ENCODE peak calls at places on chromosomes 2 and 18, in six cellular contexts. B is mucosa of descending colon, N is mesothelial cell of epicardium, G is astrocyte of the spinal cord, F is brain microvascular endothelial cell, L is GM23338. Q is an unnamed sample.
A peak's percentile ranks its signal among the peaks of the same experiment; 100 is the strongest.

GRCh38 chr2:236889081-236889780 is 196.5 kb upstream of the COPS8 start:
- DNase-seq in G (no peak), N (no peak), B (no peak), F (peak; percentile 10), L (no peak), Q (no peak)

GRCh38 chr2:98468621-98469236 is 24.1 kb downstream of the INPP4A start:
- DNase-seq in N (no peak), G (peak; percentile 10), F (no peak), B (no peak), L (no peak), Q (no peak)

GRCh38 chr2:128746356-128746755 is 427.7 kb upstream of the HS6ST1 start:
- DNase-seq in F (peak; percentile 100), L (no peak), B (no peak), G (peak; percentile 97), N (peak; percentile 65), Q (no peak)

GRCh38 chr2:36731941-36732700 is 35.6 kb downstream of the VIT start:
- DNase-seq in B (no peak), F (no peak), N (no peak), L (no peak), G (no peak), Q (no peak)

GRCh38 chr2:175017618-175018414 is 12.6 kb upstream of the CHN1 start:
- DNase-seq in N (no peak), G (no peak), L (no peak), F (no peak), B (no peak), Q (no peak)

GRCh38 chr18:55466789-55467188 is 121.2 kb downstream of the TCF4 start:
- DNase-seq in F (no peak), B (no peak), L (peak; percentile 28), N (no peak), G (no peak), Q (no peak)

GRCh38 chr2:39513641-39514094 is 76.6 kb upstream of the MAP4K3 start:
- DNase-seq in G (peak; percentile 96), L (peak; percentile 79), B (no peak), F (peak; percentile 97), N (no peak), Q (peak; percentile 59)

GRCh38 chr2:71476495-71476894 is 23.1 kb downstream of the DYSF start:
- DNase-seq in L (no peak), G (no peak), F (no peak), B (no peak), N (no peak), Q (no peak)

GRCh38 chr18:47422524-47422923 is 171.1 kb upstream of the SKOR2 start:
- DNase-seq in G (no peak), F (no peak), L (peak; percentile 51), N (no peak), B (no peak), Q (no peak)

GRCh38 chr18:36025025-36025424 is 42.3 kb downstream of the RPRD1A start:
- DNase-seq in B (no peak), F (no peak), G (no peak), N (no peak), L (no peak), Q (no peak)

GRCh38 chr2:146602383-146602782 is 1242.4 kb upstream of the ACVR2A start:
- DNase-seq in B (no peak), L (no peak), F (peak; percentile 23), N (no peak), G (peak; percentile 22), Q (no peak)

GRCh38 chr18:80159713-80160636 is 50.9 kb downstream of the ADNP2 start:
- DNase-seq in F (no peak), L (peak; percentile 81), N (no peak), B (no peak), G (no peak), Q (peak; percentile 81)

GRCh38 chr2:46377666-46378560 is 80.7 kb downstream of the EPAS1 start:
- DNase-seq in N (no peak), G (no peak), L (no peak), B (no peak), F (no peak), Q (no peak)

GRCh38 chr2:42754776-42755140 is 9.2 kb downstream of the OXER1 start:
- DNase-seq in L (no peak), B (peak; percentile 36), F (no peak), N (no peak), G (no peak), Q (no peak)

GRCh38 chr2:169965495-169965894 is 138.2 kb downstream of the UBR3 start:
- DNase-seq in N (no peak), B (no peak), F (peak; percentile 37), L (no peak), G (no peak), Q (no peak)

GRCh38 chr2:154673694-154674093 is 24.8 kb upstream of the KCNJ3 start:
- DNase-seq in L (no peak), N (no peak), G (no peak), B (no peak), F (no peak), Q (no peak)

GRCh38 chr2:69088471-69088870 is 75.5 kb downstream of the ANTXR1 start:
- DNase-seq in N (no peak), G (no peak), F (no peak), L (no peak), B (no peak), Q (no peak)

GRCh38 chr18:22585333-22585732 is 167.6 kb upstream of the CTAGE1 start:
- DNase-seq in B (no peak), N (no peak), F (no peak), L (no peak), G (no peak), Q (no peak)

GRCh38 chr2:105432749-105433148 is 33.9 kb upstream of the FHL2 start:
- DNase-seq in L (no peak), B (no peak), G (no peak), N (no peak), F (no peak), Q (no peak)

GRCh38 chr2:58046335-58046584 is 346 bp upstream of the VRK2 start:
- DNase-seq in N (no peak), F (no peak), G (no peak), B (no peak), L (no peak), Q (no peak)

GRCh38 chr2:224354631-224355211 is 47.2 kb downstream of the FAM124B start:
- DNase-seq in G (no peak), N (no peak), B (no peak), F (no peak), L (no peak), Q (no peak)

GRCh38 chr2:47221039-47221438 is 65.9 kb upstream of the STPG4 start:
- DNase-seq in L (no peak), G (peak; percentile 87), N (no peak), F (peak; percentile 94), B (no peak), Q (no peak)

DNA sequence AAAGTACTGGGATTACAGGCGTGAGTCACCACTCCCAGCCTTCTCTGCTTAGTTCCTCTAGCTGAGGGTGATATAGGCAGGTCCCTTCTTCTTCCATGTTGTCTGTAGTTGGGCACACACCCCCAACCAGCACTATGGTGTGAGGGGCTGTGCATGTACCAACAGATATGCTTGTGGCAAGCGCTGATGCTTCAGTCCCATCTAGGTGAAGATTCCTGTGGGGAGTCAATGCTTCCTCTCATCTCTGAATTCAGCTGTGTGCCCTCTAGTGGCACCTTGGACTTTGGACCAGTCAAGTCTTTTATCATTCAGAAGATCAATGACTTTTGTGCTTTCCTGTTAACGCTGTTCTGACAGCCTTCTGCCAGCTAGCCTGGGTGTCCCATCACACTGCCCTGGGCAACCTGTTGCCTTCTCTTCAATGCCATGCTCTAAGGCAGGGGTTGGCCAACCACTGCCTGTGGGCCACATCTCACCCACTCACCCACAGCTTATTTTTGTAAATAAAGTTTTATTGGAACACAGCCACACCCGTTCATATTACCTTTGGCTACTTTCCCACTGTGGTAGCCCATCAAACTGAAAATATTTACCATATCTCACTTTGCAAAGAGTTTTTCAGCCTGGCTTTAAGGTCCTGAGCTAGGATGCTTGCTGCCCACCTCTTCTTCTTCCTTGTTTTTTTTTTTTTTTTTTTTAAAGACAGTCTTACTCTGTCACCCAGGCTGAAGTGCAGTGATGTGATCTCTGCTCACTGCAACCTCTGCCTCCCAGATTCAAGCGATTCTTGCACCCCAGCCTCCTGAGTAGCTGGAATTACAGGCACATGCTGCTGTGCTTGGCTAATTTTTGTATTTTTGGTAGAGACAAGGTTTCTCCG is 51.0 kb downstream of the NPAS2 start:
- DNase-seq in N (no peak), L (peak; percentile 67), G (no peak), F (no peak), B (no peak), Q (no peak)
- TF ChIP-seq CTCF in N (no peak), L (peak; percentile 64), G (peak; percentile 31), F (peak; percentile 61), B (no peak), Q (no peak)

GRCh38 chr2:111698743-111699554 is 185.0 kb downstream of the ANAPC1 start:
- DNase-seq in B (peak; percentile 90), F (peak; percentile 98), G (peak; percentile 99), N (no peak), L (peak; percentile 50), Q (no peak)
- TF ChIP-seq CTCF in B (no peak), F (peak; percentile 68), G (peak; percentile 63), N (no peak), L (peak; percentile 56), Q (peak; percentile 14)

GRCh38 chr2:204104821-204105220 is 168.3 kb downstream of the ICOS start:
- DNase-seq in G (no peak), B (no peak), N (no peak), F (no peak), L (no peak), Q (no peak)

GRCh38 chr2:204110250-204111183 is 174.0 kb downstream of the ICOS start:
- DNase-seq in F (peak; percentile 47), N (no peak), L (no peak), G (peak; percentile 7), B (peak; percentile 64), Q (peak; percentile 16)

GRCh38 chr2:204109681-204110080 is 173.1 kb downstream of the ICOS start:
- DNase-seq in F (no peak), B (no peak), N (no peak), G (no peak), L (no peak), Q (no peak)

GRCh38 chr2:204108874-204109295 is 172.3 kb downstream of the ICOS start:
- DNase-seq in G (no peak), B (no peak), L (no peak), F (no peak), N (no peak), Q (no peak)

DNA sequence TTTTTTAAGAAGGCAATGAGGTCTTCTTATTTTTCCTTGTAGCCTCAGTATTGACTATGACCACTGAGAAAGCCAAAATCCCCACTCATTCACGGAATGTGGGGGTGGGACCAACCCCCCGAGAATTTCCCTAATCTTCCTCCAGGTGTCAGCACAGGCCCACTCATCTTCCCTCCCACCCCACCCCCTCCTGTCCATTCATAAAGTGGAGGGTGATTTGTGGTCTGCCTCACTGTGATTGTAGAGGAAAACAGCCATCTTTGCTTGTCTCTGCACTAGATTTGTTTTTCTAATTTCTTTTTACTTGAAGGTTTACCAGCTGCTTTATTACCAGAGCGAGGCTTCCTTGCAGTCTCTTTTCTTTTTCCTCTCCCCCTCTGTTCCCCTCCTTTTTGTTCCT is 171.7 kb downstream of the ICOS start:
- DNase-seq in F (peak; percentile 2), G (peak; percentile 5), B (no peak), N (no peak), L (peak; percentile 69), Q (peak; percentile 46)
- TF ChIP-seq CTCF in F (peak; percentile 63), G (peak; percentile 29), B (peak; percentile 25), N (peak; percentile 59), L (peak; percentile 82), Q (peak; percentile 16)

DNA sequence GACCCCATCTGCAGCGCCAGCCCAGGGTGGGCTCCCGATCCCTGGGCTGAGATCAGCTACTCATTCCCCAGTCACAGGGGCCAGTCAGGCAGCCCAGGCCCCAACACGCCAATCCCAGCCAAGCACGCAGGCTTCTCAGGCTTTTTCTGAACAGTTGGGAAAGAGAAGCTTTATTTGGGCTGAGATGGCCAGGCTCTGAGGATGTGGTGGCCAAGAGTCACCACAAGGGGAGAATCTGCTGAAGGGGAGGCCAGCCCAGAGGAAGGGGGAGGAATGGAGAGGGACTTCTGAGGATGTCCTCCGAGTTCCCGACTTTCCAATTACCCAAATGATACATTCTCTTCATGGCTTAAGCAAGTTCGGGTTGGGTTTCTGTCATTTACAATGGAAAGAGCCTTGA is 2.8 kb upstream of the DIPK1C start:
- DNase-seq in F (no peak), N (no peak), L (peak; percentile 83), B (no peak), G (no peak), Q (no peak)
- TF ChIP-seq CTCF in F (peak; percentile 50), N (peak; percentile 40), L (peak; percentile 40), B (no peak), G (peak; percentile 21), Q (no peak)